ENCODE peak calls at places on chromosomes 4 and X, in four cellular contexts. Z is WTC11, A is T-cell, K is NCI-H1092 treated with DMSO at 0.1 percent for 48 hours. U is an unnamed sample.
A peak's percentile ranks its signal among the peaks of the same experiment; 100 is the strongest.

GRCh38 chrX:100407147-100407783 is 2.8 kb downstream of the PCDH19 start:
- DNase-seq in Z (no peak), A (no peak), K (no peak), U (no peak)

GRCh38 chrX:155666741-155667140 is 54.0 kb upstream of the TMLHE start:
- DNase-seq in Z (no peak), A (no peak), K (no peak), U (no peak)

GRCh38 chrX:21993265-21993664 is 38.9 kb upstream of the PHEX start:
- DNase-seq in Z (no peak), A (no peak), K (no peak), U (no peak)

GRCh38 chr4:40046311-40046980 is 10.2 kb upstream of the N4BP2 start:
- DNase-seq in Z (no peak), A (no peak), K (peak; percentile 42), U (no peak)

GRCh38 chr4:140427919-140428471 is 547 bp upstream of the CLGN start:
- DNase-seq in Z (no peak), A (no peak), K (no peak), U (no peak)

GRCh38 chr4:68905598-68906237 is 45.9 kb downstream of the UGT2A3 start:
- DNase-seq in Z (peak; percentile 13), A (no peak), K (no peak), U (no peak)

GRCh38 chr4:169440446-169440845 is 169.7 kb upstream of the SH3RF1 start:
- DNase-seq in Z (no peak), A (no peak), K (no peak), U (no peak)

GRCh38 chr4:77734928-77735327 is 84.2 kb downstream of the CNOT6L start:
- DNase-seq in Z (no peak), A (no peak), K (no peak), U (no peak)

GRCh38 chr4:88880501-88881226 is 176.3 kb downstream of the FAM13A start:
- DNase-seq in Z (no peak), A (no peak), K (peak; percentile 25), U (no peak)

GRCh38 chrX:30875957-30876356 is 13.1 kb downstream of the TAB3 start:
- DNase-seq in Z (no peak), A (no peak), K (no peak), U (no peak)

GRCh38 chrX:23694606-23695005 is 27.3 kb downstream of the PRDX4 start:
- DNase-seq in Z (peak; percentile 18), A (no peak), K (peak; percentile 20), U (peak; percentile 7)

GRCh38 chr4:44984083-44984482 is 257.7 kb upstream of the GNPDA2 start:
- DNase-seq in Z (no peak), A (no peak), K (no peak), U (no peak)

GRCh38 chr4:8911311-8912088 is 39.9 kb upstream of the HMX1 start:
- DNase-seq in Z (no peak), A (no peak), K (no peak), U (no peak)

GRCh38 chrX:71298119-71298518 is 3.4 kb upstream of the ITGB1BP2 start:
- DNase-seq in Z (no peak), A (no peak), K (no peak), U (no peak)

GRCh38 chr4:41215155-41215554 is 813 bp upstream of the APBB2 start:
- DNase-seq in Z (no peak), A (no peak), K (no peak), U (no peak)

GRCh38 chr4:39718366-39719323 is 20.7 kb downstream of the UBE2K start:
- DNase-seq in Z (no peak), A (no peak), K (no peak), U (no peak)

GRCh38 chr4:129545599-129546278 is 449.8 kb downstream of the C4orf33 start:
- DNase-seq in Z (no peak), A (no peak), K (peak; percentile 16), U (no peak)

GRCh38 chr4:110055014-110055768 is 142.5 kb downstream of the EGF start:
- DNase-seq in Z (no peak), A (no peak), K (no peak), U (no peak)

GRCh38 chr4:4810365-4810764 is 49.1 kb upstream of the MSX1 start:
- DNase-seq in Z (no peak), A (no peak), K (no peak), U (no peak)

GRCh38 chrX:151088221-151088620 is 88.2 kb upstream of the GPR50 start:
- DNase-seq in Z (no peak), A (no peak), K (no peak), U (no peak)

GRCh38 chr4:77430847-77431246 is 174.8 kb upstream of the CXCL13 start:
- DNase-seq in Z (no peak), A (no peak), K (no peak), U (no peak)

U was measured in foreskin melanocyte.